ENCODE peak calls at places on chromosomes 16 and 17, in eight cellular contexts. One of them, this sample, is unnamed.

GRCh38 chr16:71201556-71201955 is 29.0 kb downstream of the HYDIN start:
- DNase-seq in HFFc6: no peak
- DNase-seq in HuH-7: no peak
- DNase-seq in heart left ventricle: no peak
- DNase-seq in effector memory CD4-positive, alpha-beta T cell: no peak
- DNase-seq in fibroblast of lung: no peak
- DNase-seq in NCI-H748 treated with DMSO at 0.1 percent for 48 hours: no peak
- DNase-seq in skeletal muscle cell: no peak
- DNase-seq in this sample: no peak

GRCh38 chr17:14745122-14745521 is 444.2 kb downstream of the HS3ST3B1 start:
- DNase-seq in HFFc6: peak; percentile 76
- DNase-seq in HuH-7: no peak
- DNase-seq in heart left ventricle: no peak
- DNase-seq in effector memory CD4-positive, alpha-beta T cell: no peak
- DNase-seq in fibroblast of lung: no peak
- DNase-seq in NCI-H748 treated with DMSO at 0.1 percent for 48 hours: no peak
- DNase-seq in skeletal muscle cell: peak; percentile 62
- DNase-seq in this sample: no peak

GRCh38 chr16:68065716-68066305 is 19.4 kb upstream of the NFATC3 start:
- DNase-seq in HFFc6: peak; percentile 75
- DNase-seq in HuH-7: no peak
- DNase-seq in heart left ventricle: no peak
- DNase-seq in effector memory CD4-positive, alpha-beta T cell: no peak
- DNase-seq in fibroblast of lung: peak; percentile 86
- DNase-seq in NCI-H748 treated with DMSO at 0.1 percent for 48 hours: no peak
- DNase-seq in skeletal muscle cell: no peak
- DNase-seq in this sample: no peak

GRCh38 chr17:32019228-32019627 is 12.0 kb downstream of the LRRC37B start:
- DNase-seq in HFFc6: no peak
- DNase-seq in HuH-7: no peak
- DNase-seq in heart left ventricle: no peak
- DNase-seq in effector memory CD4-positive, alpha-beta T cell: no peak
- DNase-seq in fibroblast of lung: no peak
- DNase-seq in NCI-H748 treated with DMSO at 0.1 percent for 48 hours: no peak
- DNase-seq in skeletal muscle cell: no peak
- DNase-seq in this sample: no peak

GRCh38 chr17:71084219-71084618 is 914.9 kb downstream of the KCNJ2 start:
- DNase-seq in HFFc6: peak; percentile 17
- DNase-seq in HuH-7: peak; percentile 42
- DNase-seq in heart left ventricle: no peak
- DNase-seq in effector memory CD4-positive, alpha-beta T cell: no peak
- DNase-seq in fibroblast of lung: no peak
- DNase-seq in NCI-H748 treated with DMSO at 0.1 percent for 48 hours: peak; percentile 48
- DNase-seq in skeletal muscle cell: no peak
- DNase-seq in this sample: peak; percentile 3

GRCh38 chr17:12510535-12510934 is 155.2 kb upstream of the MYOCD start:
- DNase-seq in HFFc6: peak; percentile 68
- DNase-seq in HuH-7: no peak
- DNase-seq in heart left ventricle: no peak
- DNase-seq in effector memory CD4-positive, alpha-beta T cell: no peak
- DNase-seq in fibroblast of lung: peak; percentile 58
- DNase-seq in NCI-H748 treated with DMSO at 0.1 percent for 48 hours: no peak
- DNase-seq in skeletal muscle cell: peak; percentile 25
- DNase-seq in this sample: no peak

GRCh38 chr17:77608431-77608830 is 350.1 kb upstream of the TNRC6C start:
- DNase-seq in HFFc6: no peak
- DNase-seq in HuH-7: no peak
- DNase-seq in heart left ventricle: no peak
- DNase-seq in effector memory CD4-positive, alpha-beta T cell: no peak
- DNase-seq in fibroblast of lung: no peak
- DNase-seq in NCI-H748 treated with DMSO at 0.1 percent for 48 hours: no peak
- DNase-seq in skeletal muscle cell: no peak
- DNase-seq in this sample: no peak

GRCh38 chr16:59164461-59164860 is 430.3 kb upstream of the GOT2 start:
- DNase-seq in HFFc6: no peak
- DNase-seq in HuH-7: no peak
- DNase-seq in heart left ventricle: no peak
- DNase-seq in effector memory CD4-positive, alpha-beta T cell: no peak
- DNase-seq in fibroblast of lung: peak; percentile 12
- DNase-seq in NCI-H748 treated with DMSO at 0.1 percent for 48 hours: no peak
- DNase-seq in skeletal muscle cell: no peak
- DNase-seq in this sample: no peak

GRCh38 chr17:48577946-48578615 is at the start of gene HOXB4:
- DNase-seq in HFFc6: no peak
- DNase-seq in HuH-7: no peak
- DNase-seq in heart left ventricle: peak; percentile 53
- DNase-seq in effector memory CD4-positive, alpha-beta T cell: peak; percentile 48
- DNase-seq in fibroblast of lung: peak; percentile 86
- DNase-seq in NCI-H748 treated with DMSO at 0.1 percent for 48 hours: peak; percentile 65
- DNase-seq in skeletal muscle cell: no peak
- DNase-seq in this sample: peak; percentile 88

GRCh38 chr16:70372921-70373550 is 26.3 kb downstream of the DDX19A start:
- DNase-seq in HFFc6: no peak
- DNase-seq in HuH-7: no peak
- DNase-seq in heart left ventricle: no peak
- DNase-seq in effector memory CD4-positive, alpha-beta T cell: no peak
- DNase-seq in fibroblast of lung: no peak
- DNase-seq in NCI-H748 treated with DMSO at 0.1 percent for 48 hours: no peak
- DNase-seq in skeletal muscle cell: no peak
- DNase-seq in this sample: no peak

This sample was measured in lung microvascular endothelial cell.